ENCODE peak calls at places on chromosomes 1 and 21, in four cellular contexts. T, L, C and F are unnamed samples.

GRCh38 chr1:200960236-200960947 is 63.1 kb downstream of the KIF21B start:
- DNase-seq in T (no peak), L (no peak), C (no peak), F (no peak)

GRCh38 chr1:43381609-43382008 is 8.0 kb downstream of the MED8 start:
- DNase-seq in T (no peak), L (no peak), C (no peak), F (no peak)

GRCh38 chr1:8448906-8449661 is 131.2 kb downstream of the SLC45A1 start:
- DNase-seq in T (no peak), L (no peak), C (peak), F (no peak)

GRCh38 chr1:101592861-101593260 is 356.0 kb downstream of the S1PR1 start:
- DNase-seq in T (no peak), L (no peak), C (no peak), F (no peak)

GRCh38 chr1:86394416-86394815 is 1.7 kb downstream of the ODF2L start:
- DNase-seq in T (no peak), L (no peak), C (peak), F (no peak)

GRCh38 chr1:234933475-234933874 is 195.2 kb downstream of the TOMM20 start:
- DNase-seq in T (peak), L (no peak), C (peak), F (peak)

GRCh38 chr1:147627435-147628110 is 42.8 kb downstream of the ACP6 start:
- DNase-seq in T (peak), L (peak), C (peak), F (no peak)

GRCh38 chr1:234879157-234880080 is 249.2 kb downstream of the TOMM20 start:
- DNase-seq in T (no peak), L (no peak), C (no peak), F (no peak)

GRCh38 chr1:25563330-25564215 is 20.2 kb downstream of the LDLRAP1 start:
- DNase-seq in T (peak), L (no peak), C (no peak), F (no peak)

GRCh38 chr1:72489801-72490200 is 207.5 kb upstream of the NEGR1 start:
- DNase-seq in T (no peak), L (no peak), C (no peak), F (no peak)

GRCh38 chr1:238409191-238409846 is 518.6 kb upstream of the ZP4 start:
- DNase-seq in T (no peak), L (no peak), C (peak), F (no peak)

GRCh38 chr1:58251415-58252073 is 295.0 kb downstream of the OMA1 start:
- DNase-seq in T (no peak), L (peak), C (no peak), F (no peak)

GRCh38 chr1:109644670-109645069 is 11.2 kb upstream of the GSTM4 start:
- DNase-seq in T (no peak), L (no peak), C (no peak), F (no peak)

GRCh38 chr1:36924282-36924791 is 110.0 kb downstream of the GRIK3 start:
- DNase-seq in T (peak), L (peak), C (peak), F (no peak)

GRCh38 chr1:55369474-55369873 is 154.3 kb upstream of the USP24 start:
- DNase-seq in T (no peak), L (no peak), C (peak), F (no peak)

GRCh38 chr1:77994117-77994516 is 10.6 kb upstream of the DNAJB4 start:
- DNase-seq in T (no peak), L (no peak), C (no peak), F (no peak)

GRCh38 chr1:93015590-93015989 is 54.3 kb upstream of the DIPK1A start:
- DNase-seq in T (no peak), L (no peak), C (peak), F (no peak)

GRCh38 chr21:25298512-25299491 is 308.5 kb downstream of the MRPL39 start:
- DNase-seq in T (no peak), L (no peak), C (no peak), F (no peak)

GRCh38 chr1:165353731-165354671 is 2.5 kb downstream of the LMX1A start:
- DNase-seq in T (no peak), L (peak), C (peak), F (no peak)

GRCh38 chr1:156726549-156727226 is 1.6 kb upstream of the METTL25B start:
- DNase-seq in T (peak), L (peak), C (peak), F (no peak)

GRCh38 chr1:160550572-160551034 is 27.5 kb upstream of the SLAMF6 start:
- DNase-seq in T (peak), L (no peak), C (no peak), F (no peak)

GRCh38 chr1:25135903-25136302 is 96.4 kb downstream of the SYF2 start:
- DNase-seq in T (no peak), L (no peak), C (no peak), F (no peak)

GRCh38 chr21:42466700-42467612 is 29.1 kb downstream of the RSPH1 start:
- DNase-seq in T (no peak), L (no peak), C (peak), F (peak)

GRCh38 chr1:157496121-157496526 is 56.2 kb downstream of the FCRL5 start:
- DNase-seq in T (no peak), L (peak), C (peak), F (no peak)

GRCh38 chr1:21384620-21385019 is 55.3 kb upstream of the NBPF3 start:
- DNase-seq in T (no peak), L (no peak), C (peak), F (no peak)

GRCh38 chr1:56502700-56503245 is 76.6 kb downstream of the PLPP3 start:
- DNase-seq in T (no peak), L (no peak), C (peak), F (no peak)

GRCh38 chr1:33349778-33350610 is 29.1 kb upstream of the A3GALT2 start:
- DNase-seq in T (peak), L (peak), C (peak), F (peak)

GRCh38 chr1:94820918-94821317 is 761 bp downstream of the SLC44A3 start:
- DNase-seq in T (no peak), L (no peak), C (no peak), F (no peak)

GRCh38 chr21:44431300-44431699 is 24.0 kb upstream of the LRRC3 start:
- DNase-seq in T (peak), L (no peak), C (no peak), F (no peak)

GRCh38 chr1:6000444-6001288 is 8.4 kb upstream of the NPHP4 start:
- DNase-seq in T (no peak), L (no peak), C (no peak), F (no peak)

GRCh38 chr1:167548059-167548932 is 5.3 kb downstream of the CREG1 start:
- DNase-seq in T (no peak), L (no peak), C (peak), F (no peak)

GRCh38 chr1:229029644-229030235 is 241.2 kb upstream of the RAB4A start:
- DNase-seq in T (no peak), L (no peak), C (no peak), F (no peak)

GRCh38 chr1:160125761-160126160 is 10.2 kb downstream of the ATP1A2 start:
- DNase-seq in T (no peak), L (no peak), C (no peak), F (no peak)

GRCh38 chr1:188715566-188715965 is 1762.1 kb downstream of the BRINP3 start:
- DNase-seq in T (no peak), L (no peak), C (no peak), F (no peak)

GRCh38 chr1:209999005-209999404 is 61.0 kb downstream of the SYT14 start:
- DNase-seq in T (no peak), L (no peak), C (no peak), F (no peak)